ENCODE peak calls at places on chromosome 2, in five cellular contexts. D, W, P, K and R are unnamed samples.

GRCh38 chr2:237629188-237629534 is 1.8 kb downstream of the LRRFIP1 start:
- DNase-seq in W (no peak), K (no peak), D (no peak), P (no peak), R (no peak)

GRCh38 chr2:123514808-123515207 is 510.3 kb upstream of the CNTNAP5 start:
- DNase-seq in W (no peak), K (no peak), D (no peak), P (no peak), R (peak; percentile 38)

GRCh38 chr2:239991689-239992314 is 33.3 kb downstream of the NDUFA10 start:
- DNase-seq in K (no peak), W (peak; percentile 34), P (peak; percentile 48), D (no peak), R (peak; percentile 78)

GRCh38 chr2:192544371-192544955 is 349.7 kb upstream of the TMEFF2 start:
- DNase-seq in K (no peak), D (no peak), P (no peak), W (no peak), R (no peak)

GRCh38 chr2:121008978-121009377 is 273.3 kb downstream of the GLI2 start:
- DNase-seq in W (peak; percentile 23), K (no peak), D (peak; percentile 73), P (no peak), R (peak; percentile 78)

GRCh38 chr2:202037086-202037485 is 3.4 kb downstream of the FZD7 start:
- DNase-seq in P (no peak), W (no peak), K (no peak), D (no peak), R (no peak)

GRCh38 chr2:191677091-191677645 is 768 bp upstream of the NABP1 start:
- DNase-seq in W (peak; percentile 21), D (no peak), K (no peak), P (peak; percentile 59), R (peak; percentile 27)

GRCh38 chr2:47190188-47190818 is 35.2 kb upstream of the STPG4 start:
- DNase-seq in W (no peak), D (no peak), K (no peak), P (no peak), R (no peak)

GRCh38 chr2:225582355-225583116 is 183.0 kb downstream of the NYAP2 start:
- DNase-seq in W (no peak), K (no peak), P (no peak), D (no peak), R (no peak)

GRCh38 chr2:120881981-120882788 is 146.5 kb downstream of the GLI2 start:
- DNase-seq in W (no peak), K (no peak), D (no peak), P (no peak), R (no peak)

GRCh38 chr2:85131116-85131515 is 2.1 kb upstream of the TCF7L1 start:
- DNase-seq in W (no peak), D (no peak), K (no peak), P (peak; percentile 37), R (peak; percentile 74)

GRCh38 chr2:178912416-178913056 is 105.3 kb upstream of the TTN start:
- DNase-seq in W (no peak), D (no peak), K (no peak), P (no peak), R (no peak)

GRCh38 chr2:54814367-54815155 is 91.1 kb downstream of the EML6 start:
- DNase-seq in P (no peak), K (no peak), D (no peak), W (no peak), R (peak; percentile 15)

GRCh38 chr2:240443891-240444301 is 8.4 kb downstream of the GPC1 start:
- DNase-seq in K (no peak), D (no peak), W (no peak), P (no peak), R (no peak)

GRCh38 chr2:106095478-106096392 is 98.4 kb downstream of the UXS1 start:
- DNase-seq in D (no peak), K (no peak), W (no peak), P (no peak), R (no peak)

GRCh38 chr2:100606740-100607343 is 44.0 kb downstream of the PDCL3 start:
- DNase-seq in P (peak; percentile 52), K (no peak), W (peak; percentile 54), D (peak; percentile 75), R (peak; percentile 74)

GRCh38 chr2:120751553-120751952 is 15.9 kb downstream of the GLI2 start:
- DNase-seq in W (no peak), K (no peak), P (no peak), D (no peak), R (no peak)

GRCh38 chr2:236507393-236508085 is 62.1 kb upstream of the ACKR3 start:
- DNase-seq in P (no peak), D (peak; percentile 77), W (peak; percentile 8), K (no peak), R (peak; percentile 92)

GRCh38 chr2:224669449-224669848 is 46.7 kb downstream of the CCDC195 start:
- DNase-seq in D (no peak), W (no peak), K (no peak), P (no peak), R (no peak)

GRCh38 chr2:207122914-207123744 is 42.6 kb downstream of the KLF7 start:
- DNase-seq in K (no peak), D (no peak), W (no peak), P (no peak), R (peak; percentile 50)

GRCh38 chr2:19354417-19355022 is 3.9 kb downstream of the OSR1 start:
- DNase-seq in P (no peak), K (no peak), D (no peak), W (no peak), R (no peak)

GRCh38 chr2:19355416-19355821 is 3.0 kb downstream of the OSR1 start:
- DNase-seq in D (no peak), W (no peak), P (no peak), K (no peak), R (no peak)

GRCh38 chr2:19356545-19357382 is 1.7 kb downstream of the OSR1 start:
- DNase-seq in K (no peak), D (no peak), P (no peak), W (no peak), R (peak; percentile 56)

GRCh38 chr2:19357383-19358241 is 811 bp downstream of the OSR1 start:
- DNase-seq in D (peak; percentile 64), K (no peak), P (no peak), W (no peak), R (peak; percentile 64)

DNA sequence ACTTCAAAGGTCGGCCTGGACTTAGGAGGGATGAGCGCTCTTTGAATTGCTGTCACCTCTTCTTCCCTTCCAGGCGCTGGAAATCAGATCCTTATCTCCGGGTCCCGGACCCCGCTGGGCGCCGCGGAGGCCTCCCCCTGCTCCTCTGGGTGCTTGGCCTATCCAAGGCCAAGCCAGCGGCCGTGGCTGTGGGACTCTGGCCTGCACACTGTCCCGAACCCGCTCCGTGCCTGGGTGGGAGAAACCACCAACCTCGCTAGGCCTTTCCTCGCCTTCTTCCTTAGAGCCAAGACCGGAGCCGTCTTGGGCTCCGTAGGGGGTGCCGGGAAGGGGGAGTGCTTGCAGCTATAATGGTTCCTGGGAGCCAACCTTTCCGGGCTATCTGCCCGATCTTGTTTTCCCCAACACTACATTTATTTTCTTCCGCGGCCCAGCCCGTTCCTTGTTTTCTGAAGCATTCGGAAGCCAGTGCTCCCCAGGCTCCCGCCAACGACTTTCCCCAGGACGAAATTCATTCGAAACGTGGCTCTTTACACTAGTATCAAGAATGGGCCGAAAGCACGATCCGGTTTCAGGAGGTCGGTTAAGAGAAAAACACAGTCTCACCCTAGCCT is 2.4 kb downstream of the OSR1 start:
- DNase-seq in P (no peak), D (no peak), K (no peak), W (peak; percentile 22), R (peak; percentile 54)
- TF ChIP-seq EZH2 in P (no peak), D (no peak), K (no peak), W (no peak), R (peak; percentile 99)

GRCh38 chr2:222835142-222835822 is 25.6 kb upstream of the ACSL3 start:
- DNase-seq in D (no peak), P (no peak), W (no peak), K (no peak), R (no peak)
- H3K4me2 ChIP-seq in D (no peak overlapping the region), P (no peak overlapping the region), W (no peak overlapping the region), K (no peak overlapping the region), R (no peak overlapping the region)

GRCh38 chr2:86608832-86609231 is 14.8 kb downstream of the RNF103 start:
- DNase-seq in W (no peak), K (no peak), P (no peak), D (no peak), R (no peak)

GRCh38 chr2:86598966-86599365 is 24.7 kb downstream of the RNF103 start:
- DNase-seq in K (no peak), D (no peak), W (no peak), P (no peak), R (no peak)

GRCh38 chr2:86603892-86604291 is 19.8 kb downstream of the RNF103 start:
- DNase-seq in K (no peak), P (no peak), W (no peak), D (no peak), R (no peak)
- TF ChIP-seq CREB1 in K (no peak), P (no peak), W (no peak), D (no peak), R (no peak)

DNA sequence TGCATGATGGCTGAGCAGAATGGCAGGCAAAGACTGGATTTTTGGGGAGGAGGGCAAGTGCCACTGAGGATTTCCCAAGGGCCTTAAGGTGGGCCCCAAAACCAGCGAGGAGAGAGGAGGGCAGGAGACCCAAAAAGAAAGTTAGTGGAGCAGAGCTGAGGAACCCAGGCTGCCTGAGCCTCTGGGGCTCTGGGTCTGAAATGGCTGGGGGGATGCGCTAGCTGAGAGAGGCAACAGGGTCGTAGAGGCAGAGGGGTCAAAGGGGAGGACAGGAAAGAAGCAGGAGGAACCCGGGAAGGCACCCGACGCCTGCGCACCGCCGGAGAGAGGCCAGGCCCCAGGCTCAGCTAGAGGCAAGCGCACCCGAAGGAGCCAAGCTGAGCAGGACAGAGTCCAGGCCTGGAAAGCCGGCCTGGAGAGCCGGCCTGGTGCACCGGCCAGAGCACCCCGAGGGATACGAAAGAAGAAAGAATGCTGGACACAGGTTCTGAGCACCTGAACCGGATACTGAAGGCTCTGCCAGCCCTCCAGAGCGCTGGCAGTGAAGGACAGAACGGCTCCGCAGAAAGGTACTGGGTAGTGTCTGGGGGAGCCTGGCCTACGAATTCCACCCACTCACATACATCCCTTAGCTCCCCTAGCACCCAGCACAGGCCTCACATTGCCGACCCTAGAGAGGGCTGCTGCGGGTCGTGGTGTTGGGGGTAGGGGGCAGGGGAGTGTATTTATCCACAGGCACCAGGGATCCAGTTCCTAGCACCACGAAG is 39.5 kb upstream of the ATP6V1B1 start:
- DNase-seq in D (no peak), W (no peak), P (no peak), K (no peak), R (no peak)
- TF ChIP-seq EZH2 in D (no peak), W (no peak), P (no peak), K (no peak), R (peak; percentile 67)

DNA sequence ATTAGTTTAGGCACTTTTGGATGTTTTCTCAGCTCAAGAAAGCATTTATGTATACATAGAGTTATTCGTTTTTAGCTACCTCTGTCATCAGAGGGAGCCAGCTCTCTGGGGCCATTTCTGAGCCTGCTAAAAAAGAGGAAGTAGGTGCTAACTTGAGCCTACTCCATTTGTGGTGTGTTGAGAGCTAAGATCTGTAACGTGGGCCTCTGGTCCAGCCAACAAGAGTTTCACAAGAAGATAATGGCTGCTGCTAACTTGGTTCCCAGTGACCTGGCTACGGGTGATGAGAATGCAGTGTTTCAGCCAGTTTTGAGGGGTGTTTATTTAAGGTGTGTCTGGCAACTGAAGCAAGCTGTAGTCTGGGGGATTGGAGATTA is 182.5 kb downstream of the PRKCE start:
- DNase-seq in K (peak; percentile 77), D (no peak), W (no peak), P (no peak), R (no peak)
- H3K4me2 ChIP-seq in K (peak overlapping the region; percentile 71), D (no peak overlapping the region), W (no peak overlapping the region), P (no peak overlapping the region), R (no peak overlapping the region)